ENCODE peak calls at places on chromosomes 5 and 9, in nine cellular contexts. E is right atrium auricular region, O is PC-3, W is stomach, C is hepatocyte, V is fibroblast of the aortic adventitia, P is breast epithelium, L is uterus, S is bronchial epithelial cell. B is an unnamed sample.

GRCh38 chr9:96459268-96460007 is 9.5 kb downstream of the HABP4 start:
- DNase-seq in E (no peak), O (peak; percentile 19), W (no peak), C (no peak), V (no peak), P (no peak), L (no peak), S (no peak), B (no peak)

GRCh38 chr5:133289686-133290367 is 238.0 kb downstream of the HSPA4 start:
- DNase-seq in E (no peak), O (no peak), W (no peak), C (no peak), V (no peak), P (no peak), L (no peak), S (peak; percentile 82), B (no peak)

GRCh38 chr5:8923516-8923915 is 622.4 kb downstream of the SEMA5A start:
- DNase-seq in E (no peak), O (no peak), W (no peak), C (no peak), V (peak; percentile 35), P (no peak), L (no peak), S (no peak), B (no peak)

GRCh38 chr5:173886157-173886556 is 2.0 kb upstream of the CPEB4 start:
- DNase-seq in E (no peak), O (no peak), W (no peak), C (no peak), V (no peak), P (no peak), L (no peak), S (no peak), B (no peak)

GRCh38 chr9:16146661-16147060 is 593.8 kb downstream of the CCDC171 start:
- DNase-seq in E (no peak), O (no peak), W (no peak), C (no peak), V (no peak), P (no peak), L (no peak), S (no peak), B (no peak)

GRCh38 chr9:89179535-89179919 is 909 bp upstream of the SHC3 start:
- DNase-seq in E (no peak), O (peak; percentile 17), W (no peak), C (no peak), V (peak; percentile 77), P (no peak), L (no peak), S (peak; percentile 29), B (no peak)

GRCh38 chr5:154743812-154744211 is 11.4 kb upstream of the LARP1 start:
- DNase-seq in E (no peak), O (no peak), W (no peak), C (no peak), V (no peak), P (no peak), L (no peak), S (no peak), B (no peak)

GRCh38 chr5:72584466-72584865 is 77.3 kb upstream of the ZNF366 start:
- DNase-seq in E (no peak), O (no peak), W (no peak), C (no peak), V (peak; percentile 31), P (no peak), L (no peak), S (no peak), B (no peak)

DNA sequence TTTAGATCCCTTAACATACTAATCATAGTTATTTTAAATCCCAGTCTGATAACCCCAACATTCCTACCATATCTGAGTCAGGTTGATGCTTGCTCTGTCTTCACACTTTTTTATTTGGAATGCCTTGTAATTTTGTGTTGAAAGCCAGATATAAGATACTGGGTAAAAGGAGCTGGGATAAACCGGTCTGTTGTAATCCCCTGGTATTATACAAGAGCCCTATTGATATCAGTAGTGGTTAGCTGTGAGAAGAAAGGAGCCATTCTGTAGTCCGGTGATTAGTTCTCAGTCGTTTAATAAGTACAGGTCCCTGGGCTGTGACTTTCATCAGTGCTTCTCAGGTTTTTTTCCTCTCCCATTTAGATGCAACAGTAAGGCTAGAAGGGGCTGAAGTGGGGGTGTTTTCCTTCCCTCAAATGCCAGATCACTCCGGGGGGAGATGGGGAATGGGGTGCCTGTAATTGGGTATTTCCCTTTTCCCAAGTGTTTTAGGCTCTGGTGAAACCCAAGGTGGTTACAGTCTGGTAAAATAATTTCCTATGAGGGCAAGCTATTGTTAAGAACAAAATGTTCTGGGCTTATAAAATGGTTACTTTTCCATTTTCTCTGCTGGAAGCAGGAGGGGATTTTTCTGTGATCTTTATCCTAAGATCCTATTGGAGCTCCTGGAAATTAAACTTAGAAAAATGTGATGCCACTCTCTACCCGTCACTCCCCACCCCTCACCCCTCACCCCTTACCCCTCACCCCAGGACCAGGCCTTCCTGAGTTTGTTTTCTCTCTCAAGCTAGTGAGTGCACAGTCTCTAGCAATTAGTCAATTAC is 72.7 kb downstream of the KCNN2 start:
- DNase-seq in E (no peak), O (no peak), W (no peak), C (no peak), V (no peak), P (no peak), L (no peak), S (peak; percentile 27), B (no peak)
- TF ChIP-seq CTCF in E (no peak), O (no peak), W (no peak), C (no peak), V (no peak), P (no peak), L (no peak), S (no peak), B (no peak)

GRCh38 chr9:109816490-109816889 is 36.5 kb downstream of the PALM2AKAP2 start:
- DNase-seq in E (peak; percentile 79), O (peak; percentile 94), W (no peak), C (peak; percentile 65), V (peak; percentile 94), P (peak; percentile 46), L (no peak), S (peak; percentile 95), B (no peak)

GRCh38 chr9:109817846-109818472 is 38.0 kb downstream of the PALM2AKAP2 start:
- DNase-seq in E (peak; percentile 92), O (peak; percentile 94), W (peak; percentile 61), C (peak; percentile 96), V (peak; percentile 98), P (peak; percentile 84), L (peak; percentile 60), S (peak; percentile 93), B (no peak)

GRCh38 chr9:109813829-109814228 is 33.8 kb downstream of the PALM2AKAP2 start:
- DNase-seq in E (no peak), O (no peak), W (no peak), C (no peak), V (no peak), P (no peak), L (no peak), S (no peak), B (no peak)

GRCh38 chr9:109815366-109815947 is 35.5 kb downstream of the PALM2AKAP2 start:
- DNase-seq in E (no peak), O (peak; percentile 23), W (no peak), C (no peak), V (peak; percentile 41), P (no peak), L (no peak), S (peak; percentile 38), B (no peak)

GRCh38 chr9:109817146-109817845 is 37.3 kb downstream of the PALM2AKAP2 start:
- DNase-seq in E (no peak), O (peak; percentile 19), W (no peak), C (no peak), V (peak; percentile 47), P (no peak), L (no peak), S (peak; percentile 68), B (no peak)
- TF ChIP-seq CTCF in E (no peak), O (no peak), W (no peak), C (no peak), V (no peak), P (no peak), L (no peak), S (no peak), B (no peak)

GRCh38 chr5:138544171-138545134 is 1.4 kb upstream of the ETF1 start:
- DNase-seq in E (no peak), O (peak; percentile 25), W (no peak), C (peak; percentile 23), V (peak; percentile 51), P (no peak), L (no peak), S (peak; percentile 63), B (no peak)

GRCh38 chr5:138541511-138541910 is 1.5 kb downstream of the ETF1 start:
- DNase-seq in E (no peak), O (no peak), W (no peak), C (no peak), V (no peak), P (peak; percentile 39), L (no peak), S (no peak), B (no peak)

GRCh38 chr5:138542120-138542955 is 698 bp downstream of the ETF1 start:
- DNase-seq in E (no peak), O (no peak), W (peak; percentile 27), C (peak; percentile 17), V (peak; percentile 25), P (peak; percentile 29), L (no peak), S (no peak), B (no peak)

GRCh38 chr5:138543730-138544104 is 681 bp upstream of the ETF1 start:
- DNase-seq in E (no peak), O (no peak), W (no peak), C (no peak), V (no peak), P (no peak), L (no peak), S (no peak), B (no peak)

DNA sequence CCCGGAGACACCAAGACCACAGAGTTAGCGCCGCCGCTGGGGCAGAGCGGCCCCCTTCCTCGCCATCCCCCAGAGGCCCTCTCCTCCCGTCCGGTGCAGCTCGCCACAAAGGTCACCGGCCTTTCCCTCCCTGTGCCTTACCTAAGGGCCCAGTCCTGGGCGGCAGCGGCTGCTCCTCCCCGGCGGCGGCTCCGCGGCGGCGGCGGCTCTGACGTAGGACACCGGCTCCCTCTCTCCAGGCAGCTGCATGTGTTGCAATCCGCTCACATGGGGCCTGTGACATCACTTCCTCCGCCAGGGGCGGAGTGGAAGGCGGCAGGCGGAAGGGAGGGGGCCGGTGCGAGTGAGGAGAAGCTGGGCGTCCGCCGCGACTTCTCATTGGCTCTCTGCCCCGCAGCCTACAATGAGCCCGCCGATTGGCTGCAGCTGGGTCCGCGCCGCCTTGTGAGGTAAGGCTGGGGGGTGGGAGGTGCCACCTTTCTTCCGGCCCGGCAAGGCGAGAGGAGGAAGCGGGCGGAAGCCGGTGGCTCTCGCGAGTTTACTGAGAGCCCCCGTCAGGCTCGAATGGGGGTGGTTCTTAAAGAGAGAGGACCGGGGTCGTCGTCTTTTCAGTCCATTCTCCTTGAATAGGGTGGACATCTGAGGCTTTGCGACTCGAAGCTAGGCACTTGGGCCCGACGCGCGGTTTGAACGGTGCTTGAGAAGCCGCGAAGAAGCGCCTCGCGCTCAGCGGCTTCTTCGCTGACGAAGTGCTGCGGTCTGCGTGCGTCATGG is at the start of gene ETF1:
- DNase-seq in E (peak; percentile 100), O (peak; percentile 98), W (peak; percentile 100), C (peak; percentile 100), V (peak; percentile 99), P (peak; percentile 100), L (peak; percentile 100), S (peak; percentile 96), B (peak; percentile 99)
- TF ChIP-seq CTCF in E (no peak), O (no peak), W (no peak), C (no peak), V (no peak), P (peak; percentile 25), L (peak; percentile 37), S (no peak), B (no peak)

GRCh38 chr5:172283862-172284274 is 304 bp upstream of the UBTD2 start:
- DNase-seq in E (peak; percentile 67), O (peak; percentile 85), W (peak; percentile 83), C (peak; percentile 96), V (peak; percentile 77), P (peak; percentile 67), L (peak; percentile 88), S (peak; percentile 38), B (peak; percentile 70)

GRCh38 chr5:172284275-172284971 is 859 bp upstream of the UBTD2 start:
- DNase-seq in E (no peak), O (peak; percentile 44), W (no peak), C (peak; percentile 11), V (peak; percentile 79), P (no peak), L (no peak), S (no peak), B (no peak)

GRCh38 chr5:172285226-172286143 is 1.9 kb upstream of the UBTD2 start:
- DNase-seq in E (no peak), O (no peak), W (no peak), C (no peak), V (no peak), P (no peak), L (no peak), S (no peak), B (no peak)

GRCh38 chr5:172282277-172283019 is 1.1 kb downstream of the UBTD2 start:
- DNase-seq in E (no peak), O (peak; percentile 91), W (no peak), C (no peak), V (no peak), P (no peak), L (no peak), S (peak; percentile 74), B (no peak)

DNA sequence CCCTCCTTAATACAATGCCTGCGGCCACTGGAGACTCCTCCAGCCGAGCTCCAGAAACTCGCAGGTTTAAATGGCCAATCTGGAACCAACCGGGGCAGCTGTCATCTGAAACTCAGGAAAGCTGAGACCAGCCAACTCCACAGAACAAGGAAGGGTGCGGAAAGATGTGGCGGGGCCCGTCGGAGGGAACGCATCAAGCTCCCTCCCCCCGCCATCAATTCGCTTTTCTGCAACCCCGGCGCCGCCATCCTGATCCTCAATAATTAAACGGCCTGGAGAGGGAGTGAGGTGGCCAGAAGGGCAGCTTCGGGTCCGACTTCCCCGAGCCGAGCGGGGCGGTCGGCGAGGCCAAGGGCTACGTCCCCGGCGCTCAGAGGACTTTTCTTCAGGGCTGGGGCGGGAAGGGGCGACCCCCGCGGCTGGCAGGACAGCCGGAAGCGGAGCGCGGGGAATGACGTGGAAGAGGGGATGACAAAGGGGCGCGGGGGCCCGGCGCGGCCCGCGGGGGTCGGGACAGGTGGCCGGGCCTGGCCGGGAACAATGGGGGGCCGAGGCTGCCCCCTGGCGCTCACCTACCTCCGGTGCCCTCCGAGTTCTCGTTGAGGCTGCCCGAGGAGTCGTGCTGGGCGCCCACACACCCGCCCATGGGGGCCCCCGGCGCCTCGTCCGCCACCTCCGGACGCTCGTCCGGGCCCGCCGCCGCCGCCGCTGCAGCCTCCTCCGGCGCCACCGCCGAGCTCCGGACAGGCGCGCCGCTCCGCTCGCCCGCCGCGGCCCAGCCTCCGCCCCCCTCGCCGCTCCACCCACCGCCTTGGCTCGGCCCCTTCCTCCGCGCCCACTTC is at the start of gene UBTD2:
- DNase-seq in E (peak; percentile 68), O (peak; percentile 74), W (peak; percentile 86), C (peak; percentile 92), V (peak; percentile 67), P (peak; percentile 74), L (peak; percentile 85), S (peak; percentile 46), B (peak; percentile 72)
- TF ChIP-seq CTCF in E (peak; percentile 44), O (peak; percentile 49), W (peak; percentile 31), C (peak; percentile 52), V (peak; percentile 37), P (no peak), L (peak; percentile 53), S (peak; percentile 55), B (peak; percentile 49)